ENCODE peak calls at places on chromosomes 12 and 14, in four cellular contexts. One of them, this sample, is unnamed.

GRCh38 chr14:64549805-64550538 is at the start of gene PPP1R36:
- DNase-seq in RWPE1: no peak
- DNase-seq in left ventricle myocardium inferior: peak
- DNase-seq in HCT116: no peak
- DNase-seq in this sample: no peak

GRCh38 chr14:69842671-69843407 is 36.4 kb upstream of the SMOC1 start:
- DNase-seq in left ventricle myocardium inferior: no peak
- DNase-seq in HCT116: no peak
- DNase-seq in RWPE1: no peak
- DNase-seq in this sample: no peak

GRCh38 chr14:77186911-77187648 is 5.5 kb downstream of the TMEM63C start:
- DNase-seq in HCT116: peak
- DNase-seq in left ventricle myocardium inferior: no peak
- DNase-seq in RWPE1: peak
- DNase-seq in this sample: no peak

GRCh38 chr14:66717571-66718140 is 209.7 kb downstream of the GPHN start:
- DNase-seq in RWPE1: no peak
- DNase-seq in HCT116: no peak
- DNase-seq in left ventricle myocardium inferior: no peak
- DNase-seq in this sample: no peak

GRCh38 chr12:96421014-96421413 is 20.8 kb upstream of the CDK17 start:
- DNase-seq in RWPE1: no peak
- DNase-seq in HCT116: no peak
- DNase-seq in left ventricle myocardium inferior: no peak
- DNase-seq in this sample: no peak

GRCh38 chr14:34325493-34325892 is 136.5 kb downstream of the SPTSSA start:
- DNase-seq in HCT116: no peak
- DNase-seq in left ventricle myocardium inferior: no peak
- DNase-seq in RWPE1: no peak
- DNase-seq in this sample: no peak

GRCh38 chr12:95986635-95987535 is 9.3 kb downstream of the HAL start:
- DNase-seq in HCT116: no peak
- DNase-seq in RWPE1: no peak
- DNase-seq in left ventricle myocardium inferior: no peak
- DNase-seq in this sample: no peak

GRCh38 chr12:75641031-75641780 is 129.8 kb upstream of the KRR1 start:
- DNase-seq in left ventricle myocardium inferior: no peak
- DNase-seq in RWPE1: peak
- DNase-seq in HCT116: peak
- DNase-seq in this sample: no peak

GRCh38 chr12:64943686-64944085 is 119.2 kb downstream of the TBC1D30 start:
- DNase-seq in RWPE1: no peak
- DNase-seq in HCT116: no peak
- DNase-seq in left ventricle myocardium inferior: no peak
- DNase-seq in this sample: no peak

DNA sequence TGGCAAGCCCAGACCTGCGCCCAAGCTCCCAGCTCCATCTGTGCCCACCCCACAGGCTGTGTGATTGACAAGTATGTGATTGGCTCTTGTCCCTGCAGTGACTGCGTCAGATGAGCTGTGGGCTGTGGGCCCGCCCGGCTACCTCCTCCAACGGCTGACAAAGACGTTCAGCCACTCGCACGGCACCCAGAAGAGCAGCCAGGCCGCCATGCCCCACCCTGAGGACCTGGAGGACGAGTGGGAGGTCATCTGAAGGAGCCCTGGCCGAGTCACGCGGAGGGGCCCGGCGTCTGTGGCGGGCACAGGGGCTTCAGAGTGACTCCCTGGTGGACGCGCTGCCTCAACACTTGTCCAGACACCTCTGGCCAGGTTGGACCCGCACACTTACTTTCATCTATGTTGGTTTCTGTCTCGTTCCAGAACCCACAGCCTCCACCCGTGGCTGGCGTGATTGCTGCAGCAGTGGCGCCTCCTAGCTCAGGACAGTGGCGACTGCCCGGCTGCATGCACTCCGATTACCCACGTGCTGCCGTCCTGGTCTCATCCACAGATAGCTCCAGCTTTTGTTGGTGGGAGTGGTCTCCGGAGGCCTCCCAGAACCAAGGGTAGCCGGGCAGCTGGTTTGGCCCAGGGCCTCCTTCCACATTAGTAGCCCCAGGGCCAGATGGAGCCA is 11.4 kb downstream of the ANKRD9 start:
- DNase-seq in RWPE1: no peak
- DNase-seq in left ventricle myocardium inferior: no peak
- DNase-seq in HCT116: no peak
- DNase-seq in this sample: no peak
- TF ChIP-seq CTCF in RWPE1: no peak
- TF ChIP-seq CTCF in left ventricle myocardium inferior: peak
- TF ChIP-seq CTCF in HCT116: peak
- TF ChIP-seq CTCF in this sample: no peak

GRCh38 chr14:74207943-74208342 is 31.3 kb upstream of the VSX2 start:
- DNase-seq in HCT116: peak
- DNase-seq in left ventricle myocardium inferior: no peak
- DNase-seq in RWPE1: no peak
- DNase-seq in this sample: no peak
- TF ChIP-seq CTCF in HCT116: peak
- TF ChIP-seq CTCF in left ventricle myocardium inferior: no peak
- TF ChIP-seq CTCF in RWPE1: no peak
- TF ChIP-seq CTCF in this sample: no peak

GRCh38 chr12:40031965-40032364 is 73.9 kb downstream of the SLC2A13 start:
- DNase-seq in left ventricle myocardium inferior: no peak
- DNase-seq in HCT116: no peak
- DNase-seq in RWPE1: no peak
- DNase-seq in this sample: no peak
- TF ChIP-seq CTCF in left ventricle myocardium inferior: no peak
- TF ChIP-seq CTCF in HCT116: peak
- TF ChIP-seq CTCF in RWPE1: no peak
- TF ChIP-seq CTCF in this sample: no peak

GRCh38 chr12:123938679-123939480 is 33.8 kb downstream of the CCDC92 start:
- DNase-seq in left ventricle myocardium inferior: no peak
- DNase-seq in RWPE1: no peak
- DNase-seq in HCT116: no peak
- DNase-seq in this sample: no peak
- TF ChIP-seq CTCF in left ventricle myocardium inferior: peak
- TF ChIP-seq CTCF in RWPE1: no peak
- TF ChIP-seq CTCF in HCT116: peak
- TF ChIP-seq CTCF in this sample: no peak

GRCh38 chr12:52139147-52139546 is 52.7 kb downstream of the KRT80 start:
- DNase-seq in left ventricle myocardium inferior: no peak
- DNase-seq in HCT116: no peak
- DNase-seq in RWPE1: no peak
- DNase-seq in this sample: no peak

GRCh38 chr12:52141306-52141705 is 50.5 kb downstream of the KRT80 start:
- DNase-seq in RWPE1: no peak
- DNase-seq in HCT116: no peak
- DNase-seq in left ventricle myocardium inferior: no peak
- DNase-seq in this sample: no peak

GRCh38 chr12:52137746-52138145 is 54.1 kb downstream of the KRT80 start:
- DNase-seq in RWPE1: no peak
- DNase-seq in left ventricle myocardium inferior: peak
- DNase-seq in HCT116: no peak
- DNase-seq in this sample: no peak

GRCh38 chr12:52141875-52142274 is 49.9 kb downstream of the KRT80 start:
- DNase-seq in left ventricle myocardium inferior: no peak
- DNase-seq in HCT116: no peak
- DNase-seq in RWPE1: no peak
- DNase-seq in this sample: no peak

GRCh38 chr12:52139579-52140062 is 52.2 kb downstream of the KRT80 start:
- DNase-seq in left ventricle myocardium inferior: no peak
- DNase-seq in RWPE1: peak
- DNase-seq in HCT116: no peak
- DNase-seq in this sample: no peak
- TF ChIP-seq CTCF in left ventricle myocardium inferior: peak
- TF ChIP-seq CTCF in RWPE1: peak
- TF ChIP-seq CTCF in HCT116: peak
- TF ChIP-seq CTCF in this sample: peak

GRCh38 chr12:102873077-102873476 is 44.0 kb downstream of the PAH start:
- DNase-seq in HCT116: no peak
- DNase-seq in RWPE1: no peak
- DNase-seq in left ventricle myocardium inferior: no peak
- DNase-seq in this sample: no peak

GRCh38 chr12:102874819-102875218 is 42.2 kb downstream of the PAH start:
- DNase-seq in RWPE1: no peak
- DNase-seq in left ventricle myocardium inferior: no peak
- DNase-seq in HCT116: no peak
- DNase-seq in this sample: no peak

GRCh38 chr12:102880783-102881182 is 36.3 kb downstream of the PAH start:
- DNase-seq in HCT116: no peak
- DNase-seq in left ventricle myocardium inferior: no peak
- DNase-seq in RWPE1: no peak
- DNase-seq in this sample: no peak

GRCh38 chr12:102879144-102879763 is 37.8 kb downstream of the PAH start:
- DNase-seq in RWPE1: peak
- DNase-seq in left ventricle myocardium inferior: peak
- DNase-seq in HCT116: peak
- DNase-seq in this sample: no peak

GRCh38 chr12:102876883-102877282 is 40.2 kb downstream of the PAH start:
- DNase-seq in left ventricle myocardium inferior: no peak
- DNase-seq in RWPE1: no peak
- DNase-seq in HCT116: peak
- DNase-seq in this sample: no peak
- TF ChIP-seq CTCF in left ventricle myocardium inferior: no peak
- TF ChIP-seq CTCF in RWPE1: no peak
- TF ChIP-seq CTCF in HCT116: peak
- TF ChIP-seq CTCF in this sample: no peak

DNA sequence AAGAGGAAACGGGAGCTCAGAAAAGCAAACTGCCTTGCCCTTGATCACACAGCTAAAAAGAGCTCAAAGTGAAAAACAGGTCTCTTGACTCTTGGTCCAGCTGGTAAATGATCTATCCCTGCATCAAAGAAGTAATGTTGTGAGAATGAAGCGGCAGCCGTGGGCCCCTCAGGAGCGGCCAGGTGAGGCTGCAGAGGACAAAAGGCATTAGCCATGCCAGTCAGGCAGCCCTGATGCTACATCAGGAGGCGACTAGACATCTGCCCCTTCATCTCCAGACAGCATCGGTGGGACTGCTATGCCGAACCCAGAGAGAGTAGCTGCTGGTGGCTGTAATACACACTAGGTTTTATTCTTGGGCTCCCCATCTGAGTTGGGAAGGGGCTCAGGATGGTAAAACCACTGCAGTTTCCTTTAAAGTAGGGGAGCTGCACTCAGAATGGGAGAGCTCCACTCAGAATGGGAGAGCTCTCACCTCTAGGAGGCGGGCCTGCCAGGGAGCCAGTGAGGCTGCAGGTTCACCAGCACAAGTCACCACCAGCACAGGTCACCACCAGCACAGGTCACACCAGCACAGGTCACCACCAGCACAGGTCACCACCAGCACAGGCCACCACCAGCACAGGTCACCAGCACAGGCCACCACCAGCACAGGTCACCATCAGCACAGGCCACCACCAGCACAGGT is 120.1 kb downstream of the TSPAN9 start:
- DNase-seq in HCT116: no peak
- DNase-seq in RWPE1: no peak
- DNase-seq in left ventricle myocardium inferior: no peak
- DNase-seq in this sample: no peak
- TF ChIP-seq CTCF in HCT116: no peak
- TF ChIP-seq CTCF in RWPE1: no peak
- TF ChIP-seq CTCF in left ventricle myocardium inferior: no peak
- TF ChIP-seq CTCF in this sample: no peak

GRCh38 chr14:39469094-39469710 is 37.0 kb upstream of the FBXO33 start:
- DNase-seq in HCT116: no peak
- DNase-seq in RWPE1: no peak
- DNase-seq in left ventricle myocardium inferior: no peak
- DNase-seq in this sample: no peak

GRCh38 chr14:39472078-39472477 is 39.8 kb upstream of the FBXO33 start:
- DNase-seq in left ventricle myocardium inferior: no peak
- DNase-seq in HCT116: no peak
- DNase-seq in RWPE1: no peak
- DNase-seq in this sample: no peak

DNA sequence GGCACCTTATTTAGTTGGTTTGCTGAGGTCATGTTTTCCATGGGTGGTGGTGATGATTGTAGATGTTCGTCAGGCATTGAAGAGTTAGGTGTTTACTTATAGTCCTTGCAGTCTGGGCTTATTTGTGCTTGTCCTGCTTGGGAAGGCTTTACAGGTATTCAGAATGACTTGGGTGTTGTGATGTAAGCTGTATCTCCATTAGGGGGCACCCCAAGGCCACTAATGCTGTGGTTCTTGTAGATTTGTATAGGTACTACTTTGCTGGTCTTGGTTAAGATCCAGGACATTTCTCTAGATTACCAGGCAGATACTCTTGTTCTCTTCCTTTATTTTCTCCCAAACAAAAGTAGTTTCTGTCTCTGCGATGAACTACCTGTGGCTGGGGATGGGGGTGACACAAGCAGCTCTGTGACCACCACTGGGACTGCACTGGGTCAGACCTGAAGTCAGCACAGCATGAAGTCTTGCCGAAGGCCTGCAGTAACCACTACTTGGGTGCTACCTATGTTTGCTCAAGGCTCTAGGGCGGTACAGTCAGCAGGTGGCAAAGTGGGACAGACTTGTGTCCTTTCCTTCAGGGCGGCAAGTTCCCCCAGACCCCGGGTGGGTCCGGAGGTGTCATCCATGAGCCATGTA is 35.8 kb upstream of the FBXO33 start:
- DNase-seq in RWPE1: no peak
- DNase-seq in left ventricle myocardium inferior: no peak
- DNase-seq in HCT116: peak
- DNase-seq in this sample: no peak
- TF ChIP-seq CTCF in RWPE1: no peak
- TF ChIP-seq CTCF in left ventricle myocardium inferior: no peak
- TF ChIP-seq CTCF in HCT116: peak
- TF ChIP-seq CTCF in this sample: no peak

GRCh38 chr14:99781091-99781490 is 12.1 kb upstream of the EML1 start:
- DNase-seq in RWPE1: no peak
- DNase-seq in left ventricle myocardium inferior: no peak
- DNase-seq in HCT116: no peak
- DNase-seq in this sample: no peak

GRCh38 chr14:99781853-99782610 is 11.2 kb upstream of the EML1 start:
- DNase-seq in left ventricle myocardium inferior: no peak
- DNase-seq in RWPE1: no peak
- DNase-seq in HCT116: no peak
- DNase-seq in this sample: no peak

GRCh38 chr14:99777956-99778355 is 15.3 kb upstream of the EML1 start:
- DNase-seq in left ventricle myocardium inferior: no peak
- DNase-seq in RWPE1: no peak
- DNase-seq in HCT116: no peak
- DNase-seq in this sample: no peak

GRCh38 chr14:99780690-99781089 is 12.5 kb upstream of the EML1 start:
- DNase-seq in left ventricle myocardium inferior: no peak
- DNase-seq in RWPE1: no peak
- DNase-seq in HCT116: no peak
- DNase-seq in this sample: no peak

DNA sequence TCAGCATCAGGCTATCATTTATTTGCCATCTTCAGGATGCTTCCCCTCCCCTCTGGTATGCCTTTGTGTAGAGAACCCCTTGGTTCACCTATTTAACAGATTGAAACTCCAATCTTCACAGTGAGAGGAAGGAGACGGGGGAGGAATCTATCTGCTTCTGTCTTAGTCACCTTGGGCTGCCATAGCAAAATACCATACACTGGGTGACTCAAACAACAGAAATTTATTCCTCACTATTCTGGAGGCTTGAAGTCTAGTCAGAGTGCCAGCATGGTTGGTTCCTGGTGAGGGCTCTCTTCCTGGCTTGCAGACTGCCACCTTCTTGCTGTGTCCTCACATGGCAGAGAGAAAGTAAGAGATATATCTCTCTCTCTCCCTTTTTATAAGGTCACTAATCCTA is 13.5 kb upstream of the EML1 start:
- DNase-seq in HCT116: no peak
- DNase-seq in RWPE1: no peak
- DNase-seq in left ventricle myocardium inferior: no peak
- DNase-seq in this sample: no peak
- TF ChIP-seq CTCF in HCT116: no peak
- TF ChIP-seq CTCF in RWPE1: no peak
- TF ChIP-seq CTCF in left ventricle myocardium inferior: no peak
- TF ChIP-seq CTCF in this sample: no peak